ENCODE peak calls at places on chromosomes 12 and 14, in ten cellular contexts. D, C, R, X, I, H, E, P, O and F are unnamed samples.

GRCh38 chr12:77891531-77892147 is 60.9 kb downstream of the NAV3 start:
- DNase-seq in D (no peak), C (no peak), R (no peak), X (no peak), I (no peak), H (no peak), E (no peak), P (no peak), O (no peak), F (no peak)

GRCh38 chr14:47300801-47301200 is 374.6 kb downstream of the MDGA2 start:
- DNase-seq in D (no peak), C (peak; percentile 42), R (no peak), X (no peak), I (peak; percentile 34), H (no peak), E (no peak), P (no peak), O (no peak), F (no peak)

GRCh38 chr12:52076811-52077210 is 2.7 kb upstream of the SMIM41 start:
- DNase-seq in D (no peak), C (no peak), R (no peak), X (no peak), I (no peak), H (no peak), E (no peak), P (no peak), O (no peak), F (no peak)

GRCh38 chr12:27226319-27226984 is 17.6 kb upstream of the STK38L start:
- DNase-seq in D (peak; percentile 47), C (no peak), R (no peak), X (no peak), I (no peak), H (no peak), E (no peak), P (peak; percentile 52), O (no peak), F (peak; percentile 90)

GRCh38 chr12:16120027-16120426 is 157.5 kb downstream of the SLC15A5 start:
- DNase-seq in D (no peak), C (no peak), R (no peak), X (no peak), I (no peak), H (no peak), E (no peak), P (no peak), O (no peak), F (peak; percentile 18)

GRCh38 chr12:92094751-92095161 is 50.9 kb downstream of the BTG1 start:
- DNase-seq in D (no peak), C (no peak), R (no peak), X (peak; percentile 33), I (no peak), H (no peak), E (no peak), P (no peak), O (no peak), F (no peak)

GRCh38 chr14:102187583-102188001 is 47.9 kb downstream of the WDR20 start:
- DNase-seq in D (no peak), C (no peak), R (no peak), X (no peak), I (no peak), H (no peak), E (no peak), P (no peak), O (no peak), F (no peak)

GRCh38 chr12:2959194-2959507 is at the start of gene TEAD4:
- DNase-seq in D (peak; percentile 96), C (peak; percentile 97), R (no peak), X (peak; percentile 89), I (peak; percentile 59), H (peak; percentile 30), E (peak; percentile 95), P (peak; percentile 94), O (no peak), F (peak; percentile 87)

GRCh38 chr12:17357396-17357795 is 732.6 kb downstream of the RERGL start:
- DNase-seq in D (peak; percentile 47), C (no peak), R (no peak), X (no peak), I (no peak), H (no peak), E (no peak), P (no peak), O (no peak), F (no peak)

GRCh38 chr12:98421336-98421735 is 94.1 kb upstream of the TMPO start:
- DNase-seq in D (no peak), C (no peak), R (no peak), X (no peak), I (no peak), H (no peak), E (no peak), P (no peak), O (no peak), F (peak; percentile 89)

GRCh38 chr14:104746951-104747481 is 5.9 kb upstream of the SIVA1 start:
- DNase-seq in D (no peak), C (no peak), R (no peak), X (no peak), I (no peak), H (no peak), E (no peak), P (peak; percentile 21), O (no peak), F (peak; percentile 63)

GRCh38 chr12:9750276-9751203 is 10.2 kb downstream of the CD69 start:
- DNase-seq in D (peak; percentile 79), C (peak; percentile 79), R (peak; percentile 60), X (peak; percentile 77), I (peak; percentile 22), H (peak; percentile 15), E (peak; percentile 56), P (peak; percentile 74), O (peak; percentile 46), F (peak; percentile 69)

GRCh38 chr12:89354630-89354931 is 2.3 kb upstream of the DUSP6 start:
- DNase-seq in D (no peak), C (peak; percentile 50), R (no peak), X (no peak), I (no peak), H (no peak), E (no peak), P (no peak), O (no peak), F (peak; percentile 33)

GRCh38 chr12:70268972-70269371 is 25.7 kb downstream of the CNOT2 start:
- DNase-seq in D (no peak), C (no peak), R (no peak), X (no peak), I (no peak), H (no peak), E (no peak), P (no peak), O (no peak), F (no peak)

GRCh38 chr14:90544971-90545370 is 148.1 kb downstream of the CALM1 start:
- DNase-seq in D (no peak), C (no peak), R (no peak), X (no peak), I (no peak), H (no peak), E (no peak), P (no peak), O (no peak), F (no peak)

GRCh38 chr12:2287151-2287550 is 234.4 kb downstream of the CACNA1C start:
- DNase-seq in D (no peak), C (no peak), R (no peak), X (no peak), I (no peak), H (no peak), E (no peak), P (no peak), O (no peak), F (no peak)